ENCODE peak calls at places on chromosomes 6 and 20, in four cellular contexts. U, Q, K and X are unnamed samples.
A peak's percentile ranks its signal among the peaks of the same experiment; 100 is the strongest.

GRCh38 chr20:46207783-46208182 is 89.7 kb downstream of the CD40 start:
- DNase-seq in Q (no peak), U (no peak), K (no peak), X (no peak)

GRCh38 chr20:21235346-21235712 is 67.8 kb upstream of the XRN2 start:
- DNase-seq in Q (peak; percentile 72), U (no peak), K (no peak), X (no peak)

GRCh38 chr6:13624871-13625288 is 9.7 kb downstream of the NOL7 start:
- DNase-seq in Q (no peak), U (no peak), K (peak; percentile 56), X (no peak)

GRCh38 chr6:54491431-54491830 is 183.2 kb downstream of the TINAG start:
- DNase-seq in K (no peak), Q (no peak), U (no peak), X (peak; percentile 96)

GRCh38 chr20:25859649-25860530 is 163.2 kb upstream of the ZNF337 start:
- DNase-seq in U (peak; percentile 92), K (peak; percentile 53), Q (no peak), X (no peak)

GRCh38 chr6:38018755-38019165 is 199.2 kb downstream of the ZFAND3 start:
- DNase-seq in Q (no peak), U (no peak), K (no peak), X (no peak)

GRCh38 chr20:41577129-41578009 is 40.8 kb downstream of the CHD6 start:
- DNase-seq in U (no peak), K (no peak), Q (no peak), X (no peak)

GRCh38 chr6:14454467-14454763 is 336.8 kb downstream of the CD83 start:
- DNase-seq in Q (no peak), K (no peak), U (no peak), X (no peak)

GRCh38 chr20:39395478-39396291 is 433.5 kb downstream of the DHX35 start:
- DNase-seq in Q (peak; percentile 4), U (peak; percentile 27), K (no peak), X (no peak)

GRCh38 chr6:156557269-156557885 is 219.8 kb upstream of the ARID1B start:
- DNase-seq in K (peak; percentile 29), Q (no peak), U (no peak), X (no peak)

GRCh38 chr6:53119772-53120409 is 28.8 kb downstream of the GCM1 start:
- DNase-seq in K (peak; percentile 44), U (no peak), Q (no peak), X (no peak)

GRCh38 chr6:166419717-166420116 is 37.0 kb upstream of the MPC1 start:
- DNase-seq in Q (no peak), K (no peak), U (no peak), X (no peak)

GRCh38 chr6:107600936-107601335 is 111.0 kb downstream of the SOBP start:
- DNase-seq in Q (peak; percentile 59), U (no peak), K (peak; percentile 51), X (no peak)

GRCh38 chr20:3751664-3752385 is 15.7 kb downstream of the ADISSP start:
- DNase-seq in Q (no peak), U (no peak), K (peak; percentile 48), X (no peak)

GRCh38 chr6:107116923-107117417 is 1.7 kb upstream of the BEND3 start:
- DNase-seq in K (no peak), Q (no peak), U (no peak), X (no peak)

GRCh38 chr6:21633511-21634109 is 40.1 kb downstream of the SOX4 start:
- DNase-seq in K (no peak), Q (no peak), U (no peak), X (no peak)

GRCh38 chr20:40073535-40074111 is 615.4 kb downstream of the MAFB start:
- DNase-seq in K (no peak), Q (no peak), U (no peak), X (no peak)

GRCh38 chr6:154246723-154247118 is 109.9 kb downstream of the IPCEF1 start:
- DNase-seq in K (no peak), Q (no peak), U (no peak), X (no peak)

GRCh38 chr6:154243793-154244768 is 112.5 kb downstream of the IPCEF1 start:
- DNase-seq in U (no peak), K (no peak), Q (no peak), X (peak; percentile 20)

GRCh38 chr6:154249499-154250298 is 106.9 kb downstream of the IPCEF1 start:
- DNase-seq in K (no peak), Q (no peak), U (no peak), X (no peak)

GRCh38 chr6:154245542-154245941 is 111.1 kb downstream of the IPCEF1 start:
- DNase-seq in K (no peak), U (no peak), Q (no peak), X (no peak)

GRCh38 chr6:154247119-154247814 is 109.3 kb downstream of the IPCEF1 start:
- DNase-seq in Q (peak; percentile 36), K (no peak), U (no peak), X (no peak)
- H3K27ac ChIP-seq in Q (peak overlapping the region; percentile 29), K (no peak overlapping the region), U (peak overlapping the region; percentile 76), X (no peak overlapping the region)

GRCh38 chr6:43231735-43232450 is 2.6 kb upstream of the DNPH1 start:
- DNase-seq in Q (no peak), K (no peak), U (no peak), X (no peak)

GRCh38 chr6:43228951-43229802 is at the start of gene DNPH1:
- DNase-seq in K (peak; percentile 59), Q (peak; percentile 68), U (peak; percentile 96), X (no peak)

GRCh38 chr6:43231053-43231452 is 1.8 kb upstream of the DNPH1 start:
- DNase-seq in Q (no peak), U (no peak), K (no peak), X (no peak)

GRCh38 chr6:43226192-43226851 is 3.0 kb downstream of the DNPH1 start:
- DNase-seq in Q (no peak), U (no peak), K (no peak), X (no peak)

GRCh38 chr6:43229803-43230239 is 540 bp upstream of the DNPH1 start:
- DNase-seq in U (no peak), Q (no peak), K (no peak), X (no peak)
- H3K27ac ChIP-seq in U (no peak overlapping the region), Q (no peak overlapping the region), K (peak overlapping the region; percentile 90), X (no peak overlapping the region)

GRCh38 chr6:155316419-155316818 is 2.1 kb upstream of the TFB1M start:
- DNase-seq in U (no peak), Q (no peak), K (no peak), X (no peak)
- H3K27ac ChIP-seq in U (no peak overlapping the region), Q (no peak overlapping the region), K (no peak overlapping the region), X (no peak overlapping the region)

DNA sequence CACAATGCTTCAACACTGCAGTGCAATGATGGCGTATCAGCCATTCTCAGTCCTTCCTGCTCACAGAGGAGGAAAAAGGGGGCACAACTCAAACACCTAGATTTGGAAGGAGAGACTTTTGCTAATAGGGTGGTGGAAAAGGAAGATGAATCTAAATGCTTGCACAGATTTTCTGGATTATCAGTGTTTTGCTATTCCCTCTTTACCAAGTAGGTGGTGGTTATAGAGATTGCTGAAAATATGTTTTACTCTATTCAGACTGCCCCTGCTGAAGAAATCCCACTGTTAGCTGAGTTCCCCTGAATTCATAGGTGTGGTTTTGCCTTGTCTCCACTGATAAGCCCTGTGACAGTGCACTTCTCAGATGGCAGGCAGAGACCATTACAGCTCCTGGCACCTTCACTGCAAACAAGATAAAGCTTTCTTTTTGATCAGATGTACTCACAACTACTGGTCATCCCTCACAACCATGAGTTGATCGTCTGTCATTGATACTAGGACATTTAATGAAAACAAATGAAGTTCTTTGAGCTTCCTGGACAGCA is 311.4 kb downstream of the KIF16B start:
- DNase-seq in Q (no peak), K (no peak), U (no peak), X (no peak)
- H3K27ac ChIP-seq in Q (no peak overlapping the region), K (no peak overlapping the region), U (no peak overlapping the region), X (no peak overlapping the region)

GRCh38 chr6:42104095-42104806 is 38.2 kb downstream of the C6orf132 start:
- DNase-seq in Q (peak; percentile 69), U (peak; percentile 91), K (peak; percentile 30), X (no peak)
- H3K27ac ChIP-seq in Q (no peak overlapping the region), U (peak overlapping the region; percentile 15), K (no peak overlapping the region), X (peak overlapping the region; percentile 92)

DNA sequence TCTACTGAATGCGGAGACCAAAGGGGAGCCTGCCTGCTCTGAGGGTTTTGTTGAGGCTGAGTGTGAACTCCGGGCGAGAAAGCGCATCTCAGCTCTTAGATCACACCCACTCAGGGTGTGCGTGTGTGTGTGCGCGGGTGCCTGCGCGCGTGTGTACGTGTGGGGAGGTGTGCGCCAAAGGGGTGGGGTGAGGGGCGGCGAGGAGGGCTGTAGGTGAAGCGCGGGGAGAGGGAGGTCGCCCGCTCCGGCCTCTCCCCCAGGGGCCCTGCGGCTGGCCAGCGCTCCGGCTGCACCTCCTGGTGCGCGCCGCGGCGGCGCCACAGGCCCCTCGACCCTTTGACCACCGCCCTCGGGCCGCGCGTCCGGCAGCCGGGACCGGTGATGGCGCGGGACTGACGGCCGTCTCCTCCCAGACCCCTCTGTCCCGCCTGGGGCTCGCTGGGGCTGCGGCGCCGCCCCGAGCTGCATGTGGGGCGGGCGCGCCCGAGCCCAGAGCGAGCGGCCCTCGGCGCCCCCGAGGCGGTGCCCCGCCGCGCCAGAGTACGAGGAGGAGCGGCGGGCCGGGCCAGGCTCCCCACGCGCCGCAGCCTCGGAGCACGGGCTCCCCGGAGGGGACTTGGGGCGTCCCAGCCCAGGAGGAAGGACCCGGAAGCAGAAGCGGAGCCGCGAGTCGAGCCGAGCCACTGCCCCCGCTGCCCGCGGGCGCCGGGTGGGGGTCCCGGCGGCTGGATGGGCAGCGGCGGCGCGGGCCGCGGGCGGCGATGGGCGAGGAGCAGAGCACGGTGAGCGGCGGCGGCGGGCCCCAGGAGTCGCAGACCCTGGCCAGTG is at the start of gene RNF217:
- DNase-seq in Q (peak; percentile 45), U (peak; percentile 88), K (peak; percentile 68), X (no peak)
- H3K27ac ChIP-seq in Q (no peak within 1 kb of the TSS), U (peak within 1 kb of the TSS; percentile 90), K (peak within 1 kb of the TSS; percentile 97), X (peak within 1 kb of the TSS; percentile 89)